ENCODE peak calls at places on chromosomes 16 and 17, in nine cellular contexts. Z, P, R, U, Y, O, L, B and S are unnamed samples.

GRCh38 chr17:45784583-45785372 is 658 bp downstream of the CRHR1 start:
- DNase-seq in Z (no peak), P (peak), R (no peak), U (no peak), Y (no peak), O (no peak), L (peak), B (peak), S (no peak)

GRCh38 chr17:49969134-49969759 is at the start of gene DLX4:
- DNase-seq in Z (no peak), P (no peak), R (no peak), U (no peak), Y (peak), O (peak), L (no peak), B (no peak), S (no peak)

GRCh38 chr17:40322417-40323315 is 13.7 kb downstream of the RARA start:
- DNase-seq in Z (no peak), P (no peak), R (peak), U (peak), Y (peak), O (peak), L (peak), B (peak), S (no peak)

GRCh38 chr17:15263206-15263579 is 1.9 kb downstream of the PMP22 start:
- DNase-seq in Z (no peak), P (no peak), R (peak), U (peak), Y (peak), O (no peak), L (peak), B (no peak), S (no peak)

GRCh38 chr17:33962857-33963655 is 292.0 kb upstream of the CCL2 start:
- DNase-seq in Z (no peak), P (no peak), R (no peak), U (no peak), Y (no peak), O (no peak), L (no peak), B (no peak), S (no peak)

GRCh38 chr17:69761767-69762321 is 313.2 kb upstream of the KCNJ16 start:
- DNase-seq in Z (peak), P (no peak), R (peak), U (peak), Y (no peak), O (peak), L (peak), B (no peak), S (no peak)

GRCh38 chr16:11032922-11033291 is 88.5 kb downstream of the CLEC16A start:
- DNase-seq in Z (peak), P (no peak), R (no peak), U (no peak), Y (no peak), O (no peak), L (peak), B (no peak), S (no peak)

GRCh38 chr17:56793947-56794346 is 39.8 kb downstream of the C17orf67 start:
- DNase-seq in Z (no peak), P (no peak), R (no peak), U (no peak), Y (no peak), O (no peak), L (no peak), B (no peak), S (no peak)

GRCh38 chr16:716250-716607 is 1.3 kb downstream of the METRN start:
- DNase-seq in Z (no peak), P (no peak), R (no peak), U (no peak), Y (peak), O (no peak), L (peak), B (no peak), S (no peak)

GRCh38 chr17:1617620-1618174 is 10.9 kb downstream of the SLC43A2 start:
- DNase-seq in Z (no peak), P (no peak), R (no peak), U (peak), Y (peak), O (peak), L (no peak), B (no peak), S (no peak)

GRCh38 chr16:87169509-87169985 is 147.6 kb downstream of the C16orf95 start:
- DNase-seq in Z (peak), P (no peak), R (no peak), U (no peak), Y (no peak), O (no peak), L (no peak), B (no peak), S (no peak)

GRCh38 chr17:29949708-29950107 is 8.3 kb downstream of the EFCAB5 start:
- DNase-seq in Z (no peak), P (peak), R (no peak), U (no peak), Y (no peak), O (no peak), L (no peak), B (no peak), S (peak)

GRCh38 chr16:57240872-57241271 is 4.2 kb upstream of the ARL2BP start:
- DNase-seq in Z (no peak), P (no peak), R (no peak), U (no peak), Y (no peak), O (no peak), L (no peak), B (no peak), S (no peak)

GRCh38 chr17:7782237-7782636 is 51.8 kb upstream of the KDM6B start:
- DNase-seq in Z (peak), P (no peak), R (peak), U (no peak), Y (no peak), O (no peak), L (peak), B (no peak), S (no peak)

GRCh38 chr17:50883850-50884291 is 17.7 kb upstream of the TOB1 start:
- DNase-seq in Z (no peak), P (no peak), R (no peak), U (no peak), Y (no peak), O (no peak), L (no peak), B (no peak), S (no peak)

GRCh38 chr16:70693231-70693671 is 7.4 kb upstream of the MTSS2 start:
- DNase-seq in Z (no peak), P (no peak), R (no peak), U (no peak), Y (no peak), O (no peak), L (no peak), B (no peak), S (no peak)

GRCh38 chr17:77690271-77691161 is 268.0 kb upstream of the TNRC6C start:
- DNase-seq in Z (peak), P (no peak), R (no peak), U (no peak), Y (no peak), O (no peak), L (no peak), B (peak), S (no peak)

GRCh38 chr16:79261461-79261860 is 339.1 kb downstream of the MAF start:
- DNase-seq in Z (no peak), P (peak), R (peak), U (no peak), Y (peak), O (no peak), L (no peak), B (no peak), S (no peak)

GRCh38 chr16:49523435-49524159 is 150.0 kb downstream of the C16orf78 start:
- DNase-seq in Z (no peak), P (no peak), R (no peak), U (no peak), Y (no peak), O (no peak), L (no peak), B (no peak), S (no peak)

GRCh38 chr17:4968916-4969550 is 1.4 kb upstream of the SPAG7 start:
- DNase-seq in Z (peak), P (no peak), R (peak), U (peak), Y (no peak), O (peak), L (peak), B (no peak), S (no peak)

GRCh38 chr17:34384822-34385605 is 22.0 kb upstream of the CCL1 start:
- DNase-seq in Z (no peak), P (no peak), R (no peak), U (no peak), Y (no peak), O (no peak), L (no peak), B (no peak), S (no peak)

GRCh38 chr16:23121024-23121423 is 28.2 kb downstream of the USP31 start:
- DNase-seq in Z (no peak), P (no peak), R (no peak), U (no peak), Y (no peak), O (no peak), L (no peak), B (no peak), S (no peak)

GRCh38 chr16:15618392-15618791 is 24.6 kb downstream of the MARF1 start:
- DNase-seq in Z (no peak), P (no peak), R (peak), U (no peak), Y (no peak), O (no peak), L (peak), B (no peak), S (no peak)

GRCh38 chr17:38361700-38362465 is 10.2 kb downstream of the SOCS7 start:
- DNase-seq in Z (no peak), P (no peak), R (no peak), U (no peak), Y (no peak), O (peak), L (no peak), B (no peak), S (no peak)

GRCh38 chr16:75460441-75460840 is 4.0 kb downstream of the TMEM170A start:
- DNase-seq in Z (no peak), P (no peak), R (no peak), U (no peak), Y (no peak), O (no peak), L (no peak), B (no peak), S (no peak)

GRCh38 chr16:11493531-11493929 is 93.2 kb downstream of the LITAF start:
- DNase-seq in Z (no peak), P (no peak), R (no peak), U (no peak), Y (no peak), O (no peak), L (no peak), B (no peak), S (no peak)

GRCh38 chr17:4900231-4901107 is 1.1 kb downstream of the C17orf107 start:
- DNase-seq in Z (no peak), P (no peak), R (no peak), U (no peak), Y (no peak), O (no peak), L (no peak), B (peak), S (no peak)